ENCODE peak calls at places on chromosome 21, in seven cellular contexts. P is HFFc6, J is lower leg skin, Y is hepatocyte, Z is GM13976, Q is pancreas, F is left ventricle myocardium inferior. U is an unnamed sample.

GRCh38 chr21:34801519-34802132 is 132.8 kb downstream of the CLIC6 start:
- DNase-seq in P (no peak), J (no peak), Y (peak; percentile 38), Z (peak; percentile 60), Q (no peak), F (no peak), U (peak; percentile 61)

GRCh38 chr21:37982496-37983318 is 66.5 kb upstream of the KCNJ6 start:
- DNase-seq in P (no peak), J (no peak), Y (no peak), Z (no peak), Q (no peak), F (no peak), U (no peak)

GRCh38 chr21:42248241-42248640 is 29.3 kb downstream of the ABCG1 start:
- DNase-seq in P (no peak), J (no peak), Y (no peak), Z (no peak), Q (no peak), F (no peak), U (no peak)

GRCh38 chr21:42555756-42556438 is 42.2 kb downstream of the SLC37A1 start:
- DNase-seq in P (no peak), J (no peak), Y (no peak), Z (no peak), Q (no peak), F (no peak), U (no peak)

GRCh38 chr21:42038826-42039425 is 28.8 kb upstream of the ZBTB21 start:
- DNase-seq in P (peak; percentile 10), J (no peak), Y (no peak), Z (no peak), Q (no peak), F (no peak), U (no peak)

GRCh38 chr21:31136891-31137290 is 98.6 kb upstream of the KRTAP19-8 start:
- DNase-seq in P (no peak), J (no peak), Y (peak; percentile 30), Z (no peak), Q (no peak), F (no peak), U (no peak)

GRCh38 chr21:14243877-14244276 is 27.9 kb downstream of the RBM11 start:
- DNase-seq in P (no peak), J (no peak), Y (peak; percentile 30), Z (no peak), Q (no peak), F (no peak), U (no peak)

GRCh38 chr21:14206222-14206621 is 4.5 kb downstream of the LIPI start:
- DNase-seq in P (no peak), J (no peak), Y (no peak), Z (no peak), Q (no peak), F (no peak), U (no peak)

DNA sequence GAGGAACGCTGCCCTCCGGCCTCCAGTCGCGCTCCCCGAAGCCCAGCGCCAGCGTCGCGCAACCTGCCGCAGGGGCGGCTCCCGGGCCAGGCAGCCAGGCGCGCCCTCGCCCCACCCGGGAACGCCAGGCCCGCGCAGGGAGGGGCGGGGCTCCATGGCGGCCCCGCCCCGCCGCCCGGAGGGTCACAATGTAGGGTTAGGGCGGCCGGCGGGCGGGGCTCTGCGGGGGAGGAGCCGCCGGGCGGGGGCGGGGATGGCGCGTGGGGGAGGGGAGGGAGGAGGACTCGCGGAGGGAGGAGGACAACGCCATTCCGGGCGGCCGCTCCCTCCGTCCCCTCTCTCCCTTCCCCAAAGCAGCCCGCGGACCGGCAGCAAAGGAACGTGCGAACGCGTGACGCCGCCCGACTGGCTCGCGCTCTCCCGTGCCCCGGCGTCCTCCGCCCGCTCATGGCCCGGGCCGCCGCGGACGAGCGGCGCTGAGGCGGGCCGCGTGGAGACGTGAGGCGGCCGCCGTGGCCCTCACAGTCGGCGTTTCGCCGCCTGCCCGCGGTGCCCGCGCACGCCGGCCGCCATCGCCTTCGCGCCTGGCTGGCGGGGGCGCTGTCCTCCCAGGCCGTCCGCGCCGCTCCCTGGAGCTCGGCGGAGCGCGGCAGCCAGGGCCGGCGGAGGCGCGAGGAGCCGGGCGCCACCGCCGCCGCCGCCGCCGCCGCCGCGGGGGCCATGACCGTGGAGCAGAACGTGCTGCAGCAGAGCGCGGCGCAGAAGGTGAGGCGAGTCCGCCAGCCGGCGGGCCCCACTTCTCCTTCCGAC is at the start of gene USP25:
- DNase-seq in P (peak; percentile 44), J (peak; percentile 98), Y (peak; percentile 93), Z (peak; percentile 95), Q (peak; percentile 96), F (peak; percentile 94), U (peak; percentile 95)
- TF ChIP-seq CTCF in P (no peak), J (no peak), Y (no peak), Z (peak; percentile 73), Q (no peak), F (peak; percentile 29), U (peak; percentile 52)

DNA sequence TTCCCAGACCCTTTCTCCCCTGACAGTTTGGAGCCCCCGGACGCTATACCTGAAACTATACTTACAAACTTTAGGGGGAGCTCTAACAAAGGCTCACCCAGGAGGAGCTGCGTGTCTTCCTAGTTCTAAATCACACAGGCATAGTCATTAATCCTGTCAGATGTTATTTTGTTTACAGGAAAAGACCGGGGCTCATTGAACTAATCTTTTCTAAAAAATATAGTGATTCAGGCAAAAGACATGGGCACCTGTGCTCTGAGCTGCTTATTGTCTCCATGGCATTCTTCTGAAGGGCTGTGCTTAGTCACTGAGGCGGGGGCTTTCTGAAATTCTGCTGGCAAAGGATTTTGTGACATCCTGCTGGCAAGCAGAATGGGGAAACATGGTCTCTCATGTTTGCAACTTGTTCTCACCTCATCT is 1577.0 kb downstream of the NCAM2 start:
- DNase-seq in P (no peak), J (no peak), Y (peak; percentile 41), Z (no peak), Q (no peak), F (no peak), U (no peak)
- TF ChIP-seq CTCF in P (peak; percentile 12), J (no peak), Y (peak; percentile 52), Z (no peak), Q (no peak), F (peak; percentile 49), U (no peak)

GRCh38 chr21:45580181-45580575 is 37.9 kb upstream of the SLC19A1 start:
- DNase-seq in P (no peak), J (peak; percentile 66), Y (no peak), Z (no peak), Q (no peak), F (peak; percentile 4), U (no peak)
- TF ChIP-seq CTCF in P (no peak), J (no peak), Y (no peak), Z (no peak), Q (no peak), F (no peak), U (no peak)

GRCh38 chr21:25687787-25688186 is 46.9 kb downstream of the ATP5PF start:
- DNase-seq in P (no peak), J (no peak), Y (no peak), Z (no peak), Q (no peak), F (no peak), U (no peak)

GRCh38 chr21:25689226-25689625 is 45.5 kb downstream of the ATP5PF start:
- DNase-seq in P (no peak), J (no peak), Y (no peak), Z (no peak), Q (no peak), F (no peak), U (no peak)

GRCh38 chr21:25688284-25689035 is 46.2 kb downstream of the ATP5PF start:
- DNase-seq in P (no peak), J (no peak), Y (no peak), Z (no peak), Q (no peak), F (no peak), U (no peak)

GRCh38 chr21:25691931-25692330 is 42.8 kb downstream of the ATP5PF start:
- DNase-seq in P (no peak), J (no peak), Y (no peak), Z (no peak), Q (no peak), F (peak; percentile 22), U (no peak)
- TF ChIP-seq CTCF in P (no peak), J (no peak), Y (no peak), Z (no peak), Q (no peak), F (no peak), U (no peak)

DNA sequence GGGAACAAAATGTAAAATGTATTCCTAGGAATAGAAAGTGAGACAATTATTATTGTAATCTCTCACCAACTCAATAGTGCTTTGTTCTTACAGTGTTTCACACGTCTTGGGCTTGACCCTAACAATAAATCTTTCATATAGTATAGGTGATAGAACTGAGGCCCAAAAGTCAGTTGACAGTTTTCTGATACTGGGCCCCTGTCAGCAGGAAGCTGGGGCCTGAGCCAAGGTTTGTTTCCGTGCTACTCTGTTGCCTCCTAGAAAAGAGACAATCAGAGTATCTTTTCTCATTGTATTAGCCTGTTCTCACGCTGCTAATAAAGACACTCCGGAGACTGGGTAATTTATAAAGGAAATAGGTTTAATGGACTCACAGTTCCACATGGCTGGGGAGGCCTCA is 5.0 kb downstream of the RRP1B start:
- DNase-seq in P (no peak), J (peak; percentile 48), Y (no peak), Z (no peak), Q (no peak), F (no peak), U (no peak)
- TF ChIP-seq CTCF in P (no peak), J (no peak), Y (no peak), Z (no peak), Q (no peak), F (no peak), U (no peak)

GRCh38 chr21:33096426-33096825 is 26.5 kb downstream of the OLIG1 start:
- DNase-seq in P (no peak), J (peak; percentile 56), Y (no peak), Z (no peak), Q (no peak), F (no peak), U (no peak)

GRCh38 chr21:33099131-33099530 is 29.2 kb downstream of the OLIG1 start:
- DNase-seq in P (no peak), J (peak; percentile 32), Y (no peak), Z (no peak), Q (no peak), F (no peak), U (no peak)

GRCh38 chr21:33105088-33105487 is 35.1 kb downstream of the OLIG1 start:
- DNase-seq in P (no peak), J (peak; percentile 26), Y (no peak), Z (no peak), Q (no peak), F (no peak), U (no peak)

GRCh38 chr21:33101300-33102005 is 31.5 kb downstream of the OLIG1 start:
- DNase-seq in P (no peak), J (peak; percentile 77), Y (no peak), Z (no peak), Q (no peak), F (no peak), U (no peak)
- TF ChIP-seq CTCF in P (no peak), J (no peak), Y (no peak), Z (no peak), Q (no peak), F (no peak), U (no peak)

DNA sequence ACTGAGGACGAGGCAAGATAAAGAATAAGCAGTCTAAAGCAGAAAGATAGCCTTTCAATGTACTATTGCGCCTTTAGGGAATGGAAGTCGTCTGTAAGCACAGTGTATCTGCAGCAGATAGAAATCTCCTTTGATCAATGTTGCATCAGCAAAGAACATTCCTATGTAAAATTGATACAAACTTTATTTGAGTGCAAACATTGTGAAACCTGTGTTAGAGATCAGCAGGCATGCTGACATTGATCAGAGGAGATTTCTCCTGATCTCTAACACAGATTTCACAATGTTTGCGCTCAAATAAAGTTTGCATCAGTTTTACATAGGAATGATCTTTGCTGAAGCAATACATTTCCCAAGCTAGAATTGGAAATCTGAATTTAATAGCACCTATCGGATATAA is 1446.8 kb downstream of the MRPL39 start:
- DNase-seq in P (no peak), J (no peak), Y (no peak), Z (no peak), Q (no peak), F (no peak), U (no peak)
- TF ChIP-seq CTCF in P (no peak), J (no peak), Y (no peak), Z (no peak), Q (no peak), F (no peak), U (no peak)

U was measured in GM10248.